ENCODE peak calls at places on chromosomes 12 and 14, in seven cellular contexts. O is AG04449, G is GM10248, C is left cardiac atrium, P is HL-60, E is EH, T is NCI-H2081. R is an unnamed sample.

GRCh38 chr12:89064151-89064550 is 288.1 kb downstream of the DUSP6 start:
- DNase-seq in G (no peak), P (no peak), O (no peak), T (no peak), E (no peak), C (no peak), R (no peak)

GRCh38 chr14:79825046-79825521 is 386.2 kb downstream of the DIO2 start:
- DNase-seq in E (peak), C (no peak), O (no peak), G (no peak), P (no peak), T (no peak), R (no peak)

GRCh38 chr14:63394432-63394831 is 75.7 kb upstream of the GPHB5 start:
- DNase-seq in O (no peak), T (no peak), E (no peak), P (no peak), G (no peak), C (no peak), R (no peak)

GRCh38 chr14:22977684-22978486 is 4.5 kb downstream of the AJUBA start:
- DNase-seq in G (no peak), C (peak), P (no peak), T (no peak), O (peak), E (peak), R (no peak)

GRCh38 chr12:94208433-94208921 is 60.1 kb downstream of the PLXNC1 start:
- DNase-seq in G (peak), T (no peak), P (no peak), E (no peak), C (peak), O (no peak), R (no peak)

GRCh38 chr12:104411826-104412626 is 44.7 kb upstream of the CHST11 start:
- DNase-seq in O (no peak), T (no peak), G (no peak), P (no peak), E (no peak), C (no peak), R (no peak)

GRCh38 chr14:77301103-77301502 is 19.6 kb downstream of the POMT2 start:
- DNase-seq in P (no peak), G (peak), C (peak), O (no peak), T (peak), E (peak), R (peak)

GRCh38 chr12:93892431-93893210 is 215.4 kb downstream of the CRADD start:
- DNase-seq in P (no peak), E (no peak), O (no peak), G (no peak), C (no peak), T (no peak), R (no peak)

GRCh38 chr12:49552014-49552413 is 13.2 kb downstream of the KCNH3 start:
- DNase-seq in O (no peak), T (no peak), E (peak), C (no peak), G (no peak), P (no peak), R (no peak)

GRCh38 chr12:58161773-58162172 is 220.4 kb downstream of the ATP23 start:
- DNase-seq in E (no peak), T (no peak), O (no peak), G (no peak), C (no peak), P (no peak), R (no peak)

GRCh38 chr14:90375934-90376333 is 20.9 kb upstream of the CALM1 start:
- DNase-seq in T (peak), C (no peak), E (no peak), O (no peak), G (no peak), P (no peak), R (no peak)

GRCh38 chr14:31927348-31927826 is 149.7 kb upstream of the ARHGAP5 start:
- DNase-seq in C (no peak), O (peak), E (peak), T (no peak), P (no peak), G (no peak), R (no peak)

GRCh38 chr12:47757840-47758583 is 668 bp downstream of the RAPGEF3 start:
- DNase-seq in P (no peak), E (no peak), G (no peak), C (peak), O (no peak), T (no peak), R (no peak)

GRCh38 chr12:127613056-127613455 is 653.9 kb upstream of the TMEM132C start:
- DNase-seq in C (no peak), E (no peak), T (no peak), O (no peak), G (no peak), P (no peak), R (no peak)

GRCh38 chr12:51961834-51962233 is 10.3 kb downstream of the ACVR1B start:
- DNase-seq in P (no peak), G (no peak), E (no peak), T (no peak), O (no peak), C (no peak), R (no peak)

GRCh38 chr14:95668235-95668772 is 17.9 kb upstream of the TCL1B start:
- DNase-seq in P (no peak), E (no peak), G (no peak), T (no peak), O (no peak), C (no peak), R (no peak)

GRCh38 chr12:1546931-1547640 is 47.3 kb downstream of the FBXL14 start:
- DNase-seq in O (no peak), E (no peak), G (no peak), T (no peak), P (no peak), C (no peak), R (no peak)

GRCh38 chr12:53533476-53533875 is 26.2 kb upstream of the NPFF start:
- DNase-seq in C (no peak), E (no peak), T (no peak), G (no peak), P (no peak), O (no peak), R (no peak)

GRCh38 chr14:94598506-94598815 is 13.7 kb upstream of the SERPINA3 start:
- DNase-seq in E (no peak), P (no peak), G (no peak), C (no peak), O (no peak), T (no peak), R (no peak)

GRCh38 chr12:8612629-8613028 is at the start of gene AICDA:
- DNase-seq in E (no peak), T (no peak), C (no peak), O (no peak), P (no peak), G (no peak), R (no peak)

GRCh38 chr14:100037351-100037750 is 27.9 kb upstream of the EVL start:
- DNase-seq in G (no peak), C (no peak), T (no peak), E (peak), P (no peak), O (no peak), R (no peak)

GRCh38 chr12:105706321-105706972 is 376.0 kb downstream of the C12orf75 start:
- DNase-seq in P (no peak), O (no peak), G (no peak), C (no peak), E (peak), T (no peak), R (no peak)

GRCh38 chr12:52436000-52436827 is 2.0 kb upstream of the KRT75 start:
- DNase-seq in G (no peak), O (no peak), E (peak), C (peak), T (no peak), P (no peak), R (no peak)

GRCh38 chr14:62983821-62984220 is 61.4 kb downstream of the KCNH5 start:
- DNase-seq in P (no peak), T (no peak), G (no peak), O (no peak), C (no peak), E (no peak), R (no peak)

GRCh38 chr12:89525002-89525823 is 617 bp upstream of the GALNT4 start:
- DNase-seq in E (peak), P (no peak), G (peak), T (peak), C (peak), O (no peak), R (peak)

GRCh38 chr14:55706893-55707292 is 126.9 kb downstream of the KTN1 start:
- DNase-seq in G (no peak), P (no peak), O (no peak), E (peak), T (no peak), C (no peak), R (no peak)

GRCh38 chr12:60577607-60578006 is 981.8 kb downstream of the SLC16A7 start:
- DNase-seq in C (no peak), E (no peak), G (no peak), O (no peak), T (no peak), P (no peak), R (no peak)

GRCh38 chr12:58741226-58741625 is 179.1 kb downstream of the LRIG3 start:
- DNase-seq in T (no peak), G (no peak), C (no peak), P (no peak), O (no peak), E (peak), R (no peak)

GRCh38 chr12:65189028-65189718 is 19.8 kb downstream of the LEMD3 start:
- DNase-seq in E (no peak), O (no peak), P (no peak), C (no peak), T (no peak), G (peak), R (no peak)

GRCh38 chr14:61478971-61479473 is 157.6 kb downstream of the PRKCH start:
- DNase-seq in C (no peak), O (no peak), P (no peak), G (no peak), T (no peak), E (no peak), R (peak)

GRCh38 chr12:131279281-131279921 is 325.7 kb downstream of the ADGRD1 start:
- DNase-seq in P (no peak), G (no peak), O (no peak), C (no peak), T (no peak), E (no peak), R (peak)

GRCh38 chr12:118103231-118103600 is 595 bp downstream of the VSIG10 start:
- DNase-seq in G (no peak), C (peak), T (no peak), P (no peak), O (no peak), E (peak), R (no peak)

GRCh38 chr14:90275820-90276219 is 19.5 kb downstream of the PSMC1 start:
- DNase-seq in T (no peak), G (no peak), P (no peak), E (no peak), O (no peak), C (no peak), R (no peak)

GRCh38 chr14:20327005-20327869 is 5.8 kb downstream of the CCNB1IP1 start:
- DNase-seq in P (no peak), T (peak), G (peak), O (no peak), E (peak), C (no peak), R (no peak)

GRCh38 chr12:52582971-52583456 is 9.4 kb upstream of the KRT74 start:
- DNase-seq in C (peak), E (peak), G (peak), O (peak), T (peak), P (no peak), R (no peak)

GRCh38 chr14:83071888-83072501 is 1538.3 kb upstream of the SEL1L start:
- DNase-seq in O (no peak), G (peak), C (no peak), T (peak), E (no peak), P (no peak), R (no peak)